ENCODE peak calls at places on chromosome 5, in nine cellular contexts. A is left lung; F is CD4-positive, alpha-beta memory T cell; T is endothelial cell of umbilical vein; Z is CD8-positive, alpha-beta memory T cell; H is Panc1; K is GM12878; Y is stomach; R is SJSA1. O is an unnamed sample.

GRCh38 chr5:76704131-76704663 is 11.7 kb upstream of the F2R start:
- DNase-seq in A (no peak), F (no peak), T (peak), Z (no peak), H (no peak), K (no peak), Y (no peak), R (no peak), O (no peak)

GRCh38 chr5:158525663-158526062 is 574.1 kb downstream of the EBF1 start:
- DNase-seq in A (no peak), F (no peak), T (no peak), Z (no peak), H (no peak), K (no peak), Y (no peak), R (no peak), O (no peak)

GRCh38 chr5:122183098-122183794 is 53.9 kb downstream of the ZNF474 start:
- DNase-seq in A (peak), F (no peak), T (peak), Z (no peak), H (no peak), K (no peak), Y (peak), R (peak), O (no peak)

GRCh38 chr5:14445581-14446290 is 135.9 kb upstream of the OTULINL start:
- DNase-seq in A (no peak), F (no peak), T (peak), Z (no peak), H (no peak), K (no peak), Y (no peak), R (peak), O (no peak)

GRCh38 chr5:54713923-54714581 is 196.5 kb downstream of the SNX18 start:
- DNase-seq in A (no peak), F (no peak), T (peak), Z (no peak), H (no peak), K (no peak), Y (no peak), R (no peak), O (no peak)

GRCh38 chr5:59038169-59039002 is 455.5 kb downstream of the RAB3C start:
- DNase-seq in A (no peak), F (no peak), T (no peak), Z (peak), H (no peak), K (no peak), Y (no peak), R (no peak), O (no peak)

GRCh38 chr5:171978519-171978918 is 27.9 kb downstream of the FBXW11 start:
- DNase-seq in A (no peak), F (no peak), T (no peak), Z (no peak), H (no peak), K (peak), Y (no peak), R (no peak), O (no peak)

GRCh38 chr5:141084487-141084989 is 9.9 kb upstream of the PCDHB2 start:
- DNase-seq in A (no peak), F (peak), T (peak), Z (peak), H (peak), K (no peak), Y (no peak), R (no peak), O (no peak)

GRCh38 chr5:10201223-10201868 is 48.3 kb downstream of the ATPSCKMT start:
- DNase-seq in A (no peak), F (no peak), T (no peak), Z (no peak), H (no peak), K (no peak), Y (no peak), R (no peak), O (no peak)

GRCh38 chr5:22504411-22504810 is 348.7 kb downstream of the CDH12 start:
- DNase-seq in A (no peak), F (no peak), T (no peak), Z (no peak), H (no peak), K (no peak), Y (no peak), R (no peak), O (no peak)

GRCh38 chr5:157059891-157060290 is 975 bp upstream of the HAVCR1 start:
- DNase-seq in A (no peak), F (no peak), T (no peak), Z (no peak), H (no peak), K (no peak), Y (no peak), R (no peak), O (no peak)

GRCh38 chr5:138920181-138920580 is 45.0 kb upstream of the LRRTM2 start:
- DNase-seq in A (no peak), F (no peak), T (no peak), Z (no peak), H (no peak), K (no peak), Y (no peak), R (no peak), O (no peak)

GRCh38 chr5:1655496-1656270 is 131.9 kb upstream of the LPCAT1 start:
- DNase-seq in A (peak), F (no peak), T (no peak), Z (no peak), H (no peak), K (no peak), Y (no peak), R (peak), O (no peak)

GRCh38 chr5:96331210-96331609 is 101.8 kb downstream of the PCSK1 start:
- DNase-seq in A (no peak), F (no peak), T (peak), Z (no peak), H (no peak), K (no peak), Y (no peak), R (no peak), O (no peak)

GRCh38 chr5:181052526-181052927 is 12.5 kb downstream of the BTNL9 start:
- DNase-seq in A (no peak), F (no peak), T (no peak), Z (no peak), H (no peak), K (no peak), Y (no peak), R (no peak), O (no peak)

GRCh38 chr5:63774939-63775338 is 187.3 kb downstream of the HTR1A start:
- DNase-seq in A (no peak), F (no peak), T (no peak), Z (no peak), H (no peak), K (no peak), Y (no peak), R (no peak), O (no peak)

GRCh38 chr5:856531-857425 is 6.0 kb upstream of the ZDHHC11 start:
- DNase-seq in A (peak), F (no peak), T (no peak), Z (no peak), H (no peak), K (no peak), Y (no peak), R (no peak), O (no peak)

GRCh38 chr5:154868702-154869101 is 10.3 kb downstream of the CNOT8 start:
- DNase-seq in A (no peak), F (peak), T (no peak), Z (peak), H (no peak), K (no peak), Y (no peak), R (no peak), O (no peak)

GRCh38 chr5:80198399-80198798 is 57.4 kb downstream of the SERINC5 start:
- DNase-seq in A (no peak), F (no peak), T (no peak), Z (no peak), H (no peak), K (no peak), Y (no peak), R (no peak), O (no peak)
- H3K27ac ChIP-seq in A (peak), F (no peak), T (no peak), Z (no peak), H (peak), K (no peak), Y (no peak), R (no peak), O (no peak)

GRCh38 chr5:169978744-169979143 is 1.6 kb downstream of the INSYN2B start:
- DNase-seq in A (no peak), F (no peak), T (no peak), Z (no peak), H (no peak), K (no peak), Y (no peak), R (no peak), O (no peak)
- H3K4me3 ChIP-seq in A (no peak), F (no peak), T (peak), Z (no peak), H (peak), K (no peak), Y (no peak), R (no peak), O (no peak)

GRCh38 chr5:83475540-83476469 is 4.3 kb downstream of the VCAN start:
- DNase-seq in A (no peak), F (no peak), T (no peak), Z (no peak), H (no peak), K (no peak), Y (no peak), R (no peak), O (no peak)
- H3K27ac ChIP-seq in A (peak), F (no peak), T (no peak), Z (no peak), H (no peak), K (no peak), Y (no peak), R (peak), O (peak)

GRCh38 chr5:173720341-173721258 is 104.2 kb upstream of the BOD1 start:
- DNase-seq in A (no peak), F (no peak), T (no peak), Z (no peak), H (no peak), K (no peak), Y (no peak), R (no peak), O (no peak)
- H3K4me3 ChIP-seq in A (no peak), F (no peak), T (no peak), Z (no peak), H (no peak), K (no peak), Y (no peak), R (no peak), O (no peak)

O was measured in esophagus squamous epithelium.